ENCODE peak calls at places on chromosomes 4 and X, in five cellular contexts. One of them, this sample, is unnamed. For H3K27me3, the result is how much of the 10 kb centered on the place peaks cover.

GRCh38 chr4:141158219-141158618 is 24.9 kb upstream of the RNF150 start:
- DNase-seq in lower lobe of right lung: no peak
- DNase-seq in uterus: no peak
- DNase-seq in mammary epithelial cell: no peak
- DNase-seq in neural progenitor cell: peak
- DNase-seq in this sample: no peak

GRCh38 chrX:134745636-134746378 is 87.5 kb upstream of the PLAC1 start:
- DNase-seq in lower lobe of right lung: peak
- DNase-seq in uterus: no peak
- DNase-seq in mammary epithelial cell: no peak
- DNase-seq in neural progenitor cell: no peak
- DNase-seq in this sample: no peak

GRCh38 chr4:55635760-55636621 is at the start of gene NMU:
- DNase-seq in lower lobe of right lung: peak
- DNase-seq in uterus: no peak
- DNase-seq in mammary epithelial cell: peak
- DNase-seq in neural progenitor cell: peak
- DNase-seq in this sample: peak

GRCh38 chrX:149504226-149504914 is 736 bp downstream of the IDS start:
- DNase-seq in lower lobe of right lung: peak
- DNase-seq in uterus: no peak
- DNase-seq in mammary epithelial cell: no peak
- DNase-seq in neural progenitor cell: peak
- DNase-seq in this sample: peak

GRCh38 chr4:83011779-83012630 is 1.4 kb upstream of the LIN54 start:
- DNase-seq in lower lobe of right lung: peak
- DNase-seq in uterus: peak
- DNase-seq in mammary epithelial cell: peak
- DNase-seq in neural progenitor cell: no peak
- DNase-seq in this sample: peak

GRCh38 chr4:36493240-36493639 is 211.8 kb downstream of the DTHD1 start:
- DNase-seq in lower lobe of right lung: no peak
- DNase-seq in uterus: no peak
- DNase-seq in mammary epithelial cell: no peak
- DNase-seq in neural progenitor cell: no peak
- DNase-seq in this sample: no peak

GRCh38 chrX:132481449-132481848 is 7.4 kb downstream of the MBNL3 start:
- DNase-seq in lower lobe of right lung: no peak
- DNase-seq in uterus: no peak
- DNase-seq in mammary epithelial cell: no peak
- DNase-seq in neural progenitor cell: no peak
- DNase-seq in this sample: no peak

GRCh38 chrX:123817288-123817894 is 42.5 kb upstream of the XIAP start:
- DNase-seq in lower lobe of right lung: no peak
- DNase-seq in uterus: no peak
- DNase-seq in mammary epithelial cell: no peak
- DNase-seq in neural progenitor cell: no peak
- DNase-seq in this sample: no peak

GRCh38 chrX:29561417-29561816 is 653.9 kb upstream of the MAGEB2 start:
- DNase-seq in lower lobe of right lung: no peak
- DNase-seq in uterus: no peak
- DNase-seq in mammary epithelial cell: peak
- DNase-seq in neural progenitor cell: no peak
- DNase-seq in this sample: no peak

GRCh38 chrX:130631011-130631410 is 229.2 kb downstream of the RBMX2 start:
- DNase-seq in lower lobe of right lung: no peak
- DNase-seq in uterus: no peak
- DNase-seq in mammary epithelial cell: no peak
- DNase-seq in neural progenitor cell: no peak
- DNase-seq in this sample: no peak

GRCh38 chr4:142475663-142476062 is 370.4 kb downstream of the INPP4B start:
- DNase-seq in lower lobe of right lung: no peak
- DNase-seq in uterus: no peak
- DNase-seq in mammary epithelial cell: peak
- DNase-seq in neural progenitor cell: no peak
- DNase-seq in this sample: no peak

GRCh38 chr4:20041838-20042237 is 209.9 kb upstream of the SLIT2 start:
- DNase-seq in lower lobe of right lung: no peak
- DNase-seq in uterus: no peak
- DNase-seq in mammary epithelial cell: no peak
- DNase-seq in neural progenitor cell: no peak
- DNase-seq in this sample: no peak

GRCh38 chr4:151147000-151147399 is 47.6 kb downstream of the RPS3A start:
- DNase-seq in lower lobe of right lung: no peak
- DNase-seq in uterus: no peak
- DNase-seq in mammary epithelial cell: no peak
- DNase-seq in neural progenitor cell: no peak
- DNase-seq in this sample: no peak

GRCh38 chr4:2761035-2761923 is 5.1 kb upstream of the TNIP2 start:
- DNase-seq in lower lobe of right lung: peak
- DNase-seq in uterus: no peak
- DNase-seq in mammary epithelial cell: no peak
- DNase-seq in neural progenitor cell: no peak
- DNase-seq in this sample: peak

GRCh38 chr4:125316391-125316780 is 1.6 kb downstream of the FAT4 start:
- DNase-seq in lower lobe of right lung: peak
- DNase-seq in uterus: peak
- DNase-seq in mammary epithelial cell: no peak
- DNase-seq in neural progenitor cell: peak
- DNase-seq in this sample: peak

GRCh38 chrX:68652327-68652930 is 5.0 kb downstream of the STARD8 start:
- DNase-seq in lower lobe of right lung: no peak
- DNase-seq in uterus: no peak
- DNase-seq in mammary epithelial cell: no peak
- DNase-seq in neural progenitor cell: no peak
- DNase-seq in this sample: no peak

GRCh38 chrX:109281478-109282275 is 200.2 kb downstream of the GUCY2F start:
- DNase-seq in lower lobe of right lung: no peak
- DNase-seq in uterus: no peak
- DNase-seq in mammary epithelial cell: peak
- DNase-seq in neural progenitor cell: peak
- DNase-seq in this sample: peak

GRCh38 chr4:7582313-7583096 is 147.8 kb upstream of the PSAPL1 start:
- DNase-seq in lower lobe of right lung: no peak
- DNase-seq in uterus: no peak
- DNase-seq in mammary epithelial cell: no peak
- DNase-seq in neural progenitor cell: no peak
- DNase-seq in this sample: no peak

GRCh38 chr4:2049811-2050210 is 9.3 kb upstream of the NAT8L start:
- DNase-seq in lower lobe of right lung: no peak
- DNase-seq in uterus: no peak
- DNase-seq in mammary epithelial cell: no peak
- DNase-seq in neural progenitor cell: no peak
- DNase-seq in this sample: no peak

GRCh38 chr4:30719363-30720020 is 677 bp upstream of the PCDH7 start:
- DNase-seq in lower lobe of right lung: no peak
- DNase-seq in uterus: peak
- DNase-seq in mammary epithelial cell: peak
- DNase-seq in neural progenitor cell: peak
- DNase-seq in this sample: peak

GRCh38 chr4:7384929-7385890 is 49.5 kb downstream of the PSAPL1 start:
- DNase-seq in lower lobe of right lung: peak
- DNase-seq in uterus: no peak
- DNase-seq in mammary epithelial cell: no peak
- DNase-seq in neural progenitor cell: no peak
- DNase-seq in this sample: peak

GRCh38 chr4:123986268-123986798 is 589.7 kb downstream of the SPRY1 start:
- DNase-seq in lower lobe of right lung: no peak
- DNase-seq in uterus: peak
- DNase-seq in mammary epithelial cell: peak
- DNase-seq in neural progenitor cell: no peak
- DNase-seq in this sample: no peak

GRCh38 chrX:53281321-53281822 is at the start of gene IQSEC2:
- DNase-seq in lower lobe of right lung: peak
- DNase-seq in uterus: peak
- DNase-seq in mammary epithelial cell: peak
- DNase-seq in neural progenitor cell: peak
- DNase-seq in this sample: peak

GRCh38 chr4:108426493-108426892 is 193.9 kb upstream of the RPL34 start:
- DNase-seq in lower lobe of right lung: no peak
- DNase-seq in uterus: no peak
- DNase-seq in mammary epithelial cell: peak
- DNase-seq in neural progenitor cell: no peak
- DNase-seq in this sample: no peak

GRCh38 chrX:86830685-86831084 is 682.4 kb downstream of the DACH2 start:
- DNase-seq in lower lobe of right lung: no peak
- DNase-seq in uterus: no peak
- DNase-seq in mammary epithelial cell: no peak
- DNase-seq in neural progenitor cell: no peak
- DNase-seq in this sample: no peak

GRCh38 chr4:85607624-85608023 is 132.7 kb downstream of the ARHGAP24 start:
- DNase-seq in lower lobe of right lung: no peak
- DNase-seq in uterus: no peak
- DNase-seq in mammary epithelial cell: no peak
- DNase-seq in neural progenitor cell: no peak
- DNase-seq in this sample: no peak

GRCh38 chr4:131978120-131978519 is 1171.0 kb upstream of the PCDH10 start:
- DNase-seq in lower lobe of right lung: no peak
- DNase-seq in uterus: no peak
- DNase-seq in mammary epithelial cell: no peak
- DNase-seq in neural progenitor cell: no peak
- DNase-seq in this sample: no peak

GRCh38 chr4:106681381-106681921 is 312.9 kb upstream of the GIMD1 start:
- DNase-seq in lower lobe of right lung: peak
- DNase-seq in uterus: no peak
- DNase-seq in mammary epithelial cell: no peak
- DNase-seq in neural progenitor cell: no peak
- DNase-seq in this sample: no peak

GRCh38 chr4:70815370-70815769 is 24.3 kb downstream of the GRSF1 start:
- DNase-seq in lower lobe of right lung: no peak
- DNase-seq in uterus: no peak
- DNase-seq in mammary epithelial cell: no peak
- DNase-seq in neural progenitor cell: no peak
- DNase-seq in this sample: no peak

GRCh38 chr4:113594231-113594556 is 167.3 kb downstream of the CAMK2D start:
- DNase-seq in lower lobe of right lung: no peak
- DNase-seq in uterus: no peak
- DNase-seq in mammary epithelial cell: no peak
- DNase-seq in neural progenitor cell: no peak
- DNase-seq in this sample: no peak
- H3K4me3 ChIP-seq in lower lobe of right lung: no peak
- H3K4me3 ChIP-seq in uterus: no peak
- H3K4me3 ChIP-seq in mammary epithelial cell: no peak
- H3K4me3 ChIP-seq in neural progenitor cell: no peak
- H3K4me3 ChIP-seq in this sample: no peak

GRCh38 chr4:139532951-139533350 is 23.1 kb downstream of the SETD7 start:
- DNase-seq in lower lobe of right lung: no peak
- DNase-seq in uterus: no peak
- DNase-seq in mammary epithelial cell: no peak
- DNase-seq in neural progenitor cell: no peak
- DNase-seq in this sample: no peak

GRCh38 chr4:139534287-139534950 is 21.6 kb downstream of the SETD7 start:
- DNase-seq in lower lobe of right lung: no peak
- DNase-seq in uterus: no peak
- DNase-seq in mammary epithelial cell: no peak
- DNase-seq in neural progenitor cell: no peak
- DNase-seq in this sample: no peak

GRCh38 chr4:139537292-139537691 is 18.7 kb downstream of the SETD7 start:
- DNase-seq in lower lobe of right lung: no peak
- DNase-seq in uterus: no peak
- DNase-seq in mammary epithelial cell: no peak
- DNase-seq in neural progenitor cell: no peak
- DNase-seq in this sample: no peak

GRCh38 chr4:139535852-139536234 is 20.2 kb downstream of the SETD7 start:
- DNase-seq in lower lobe of right lung: no peak
- DNase-seq in uterus: no peak
- DNase-seq in mammary epithelial cell: no peak
- DNase-seq in neural progenitor cell: no peak
- DNase-seq in this sample: no peak

DNA sequence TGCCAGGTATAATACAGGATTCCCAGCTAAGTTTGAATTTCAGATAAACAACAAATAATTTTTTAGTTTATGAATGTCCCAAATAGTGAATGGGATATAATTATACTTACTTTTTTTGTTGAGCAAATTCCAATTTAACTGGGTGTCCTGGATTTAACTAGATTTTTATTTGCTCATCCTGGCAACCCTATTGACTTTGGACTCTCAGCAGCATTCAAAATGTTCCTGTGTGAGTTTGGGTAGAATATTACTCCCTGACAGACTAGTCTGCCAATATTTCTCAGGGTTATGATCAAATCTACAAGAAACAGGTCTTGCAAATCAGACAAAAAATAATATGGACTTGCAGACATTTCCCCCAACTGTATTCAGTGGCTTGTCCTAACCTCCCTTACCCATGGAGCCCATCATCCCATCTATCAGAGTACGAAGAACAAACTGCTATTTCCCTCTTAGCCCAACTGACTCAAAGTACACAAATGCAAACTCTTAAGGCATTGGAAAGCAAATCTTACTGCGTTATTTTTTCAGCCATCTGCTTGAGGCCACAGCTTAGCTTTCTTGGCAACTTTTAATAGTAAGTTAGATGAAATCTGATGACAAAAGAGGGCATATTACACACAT is 20.7 kb downstream of the SETD7 start:
- DNase-seq in lower lobe of right lung: no peak
- DNase-seq in uterus: no peak
- DNase-seq in mammary epithelial cell: no peak
- DNase-seq in neural progenitor cell: no peak
- DNase-seq in this sample: no peak
- H3K27me3 ChIP-seq in lower lobe of right lung: under half
- H3K27me3 ChIP-seq in uterus: under half
- H3K27me3 ChIP-seq in mammary epithelial cell: under half
- H3K27me3 ChIP-seq in neural progenitor cell: under half
- H3K27me3 ChIP-seq in this sample: under half

DNA sequence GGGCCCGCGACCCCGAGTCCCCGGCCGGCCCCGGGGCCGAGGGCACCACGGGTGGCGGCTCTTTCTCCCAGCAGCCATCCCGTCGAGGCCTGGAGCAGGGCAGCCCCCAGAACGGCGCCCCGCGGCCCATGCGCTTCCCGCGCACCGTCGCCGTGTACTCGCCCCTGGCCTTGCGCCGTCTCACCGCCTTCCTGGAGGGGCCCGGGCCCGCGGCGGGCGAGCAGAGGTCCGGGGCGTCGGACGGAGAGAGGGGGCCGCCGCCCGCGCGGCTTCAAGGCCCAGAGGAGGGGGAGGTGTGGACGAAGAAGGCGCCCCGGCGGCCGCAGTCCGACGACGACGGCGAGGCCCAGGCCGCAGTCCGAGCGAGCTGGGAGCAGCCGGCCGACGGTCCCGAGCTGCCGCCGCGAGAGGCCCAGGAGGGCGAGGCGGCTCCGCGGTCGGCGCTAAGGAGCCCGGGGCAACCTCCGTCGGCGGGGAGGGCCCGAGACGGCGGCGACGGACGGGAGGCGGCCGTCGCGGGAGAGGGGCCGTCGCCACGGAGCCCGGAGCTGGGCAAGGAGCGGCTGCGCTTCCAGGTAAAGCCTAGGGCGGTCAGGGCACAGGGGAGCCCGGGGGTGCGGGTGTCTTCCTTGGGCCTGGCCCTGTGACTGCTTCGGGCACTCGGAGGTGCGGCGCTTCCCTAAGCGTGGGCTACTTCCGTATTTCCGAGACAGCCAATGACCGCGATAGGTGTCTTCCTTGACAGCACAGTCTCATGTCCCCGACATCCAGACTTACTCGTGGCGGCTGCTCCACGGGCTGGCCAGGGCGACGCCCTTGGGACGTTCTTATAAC is 845 bp downstream of the ZAR1 start:
- DNase-seq in lower lobe of right lung: peak
- DNase-seq in uterus: no peak
- DNase-seq in mammary epithelial cell: no peak
- DNase-seq in neural progenitor cell: peak
- DNase-seq in this sample: peak
- H3K4me3 ChIP-seq in lower lobe of right lung: peak
- H3K4me3 ChIP-seq in uterus: no peak
- H3K4me3 ChIP-seq in mammary epithelial cell: no peak
- H3K4me3 ChIP-seq in neural progenitor cell: no peak
- H3K4me3 ChIP-seq in this sample: peak

GRCh38 chrX:31186693-31187338 is 115.0 kb upstream of the FTHL17 start:
- DNase-seq in lower lobe of right lung: no peak
- DNase-seq in uterus: no peak
- DNase-seq in mammary epithelial cell: no peak
- DNase-seq in neural progenitor cell: no peak
- DNase-seq in this sample: no peak
- H3K27me3 ChIP-seq in lower lobe of right lung: under half
- H3K27me3 ChIP-seq in uterus: under half
- H3K27me3 ChIP-seq in mammary epithelial cell: under half
- H3K27me3 ChIP-seq in neural progenitor cell: under half
- H3K27me3 ChIP-seq in this sample: under half

This sample was measured in H7.